ENCODE peak calls at places on chromosome 16, in eight cellular contexts. One of them, this sample, is unnamed.

GRCh38 chr16:70701596-70701995 is 15.7 kb upstream of the MTSS2 start:
- DNase-seq in GM12878: no peak
- DNase-seq in K562: no peak
- DNase-seq in endothelial cell of umbilical vein: no peak
- DNase-seq in HepG2: no peak
- DNase-seq in HCT116: no peak
- DNase-seq in H1: no peak
- DNase-seq in A549: no peak
- DNase-seq in this sample: no peak

GRCh38 chr16:73890524-73891500 is 405.8 kb upstream of the PSMD7 start:
- DNase-seq in K562: no peak
- DNase-seq in HCT116: no peak
- DNase-seq in GM12878: no peak
- DNase-seq in endothelial cell of umbilical vein: no peak
- DNase-seq in H1: peak
- DNase-seq in HepG2: no peak
- DNase-seq in A549: no peak
- DNase-seq in this sample: peak

GRCh38 chr16:12228607-12229499 is 252.3 kb downstream of the SNX29 start:
- DNase-seq in HCT116: peak
- DNase-seq in K562: peak
- DNase-seq in GM12878: no peak
- DNase-seq in HepG2: peak
- DNase-seq in H1: peak
- DNase-seq in A549: peak
- DNase-seq in endothelial cell of umbilical vein: peak
- DNase-seq in this sample: peak

GRCh38 chr16:54590836-54591235 is 304.2 kb upstream of the IRX3 start:
- DNase-seq in A549: no peak
- DNase-seq in endothelial cell of umbilical vein: no peak
- DNase-seq in K562: no peak
- DNase-seq in GM12878: no peak
- DNase-seq in HepG2: no peak
- DNase-seq in HCT116: no peak
- DNase-seq in H1: peak
- DNase-seq in this sample: no peak

GRCh38 chr16:89688395-89688794 is 1.9 kb downstream of the CDK10 start:
- DNase-seq in HCT116: no peak
- DNase-seq in H1: no peak
- DNase-seq in A549: no peak
- DNase-seq in HepG2: no peak
- DNase-seq in K562: no peak
- DNase-seq in endothelial cell of umbilical vein: no peak
- DNase-seq in GM12878: no peak
- DNase-seq in this sample: no peak

GRCh38 chr16:53780051-53780450 is 76.1 kb downstream of the FTO start:
- DNase-seq in H1: no peak
- DNase-seq in GM12878: no peak
- DNase-seq in A549: no peak
- DNase-seq in HCT116: no peak
- DNase-seq in HepG2: no peak
- DNase-seq in K562: no peak
- DNase-seq in endothelial cell of umbilical vein: no peak
- DNase-seq in this sample: no peak

GRCh38 chr16:20519231-20519630 is 56.9 kb downstream of the ACSM2B start:
- DNase-seq in HCT116: no peak
- DNase-seq in H1: no peak
- DNase-seq in K562: no peak
- DNase-seq in endothelial cell of umbilical vein: no peak
- DNase-seq in A549: no peak
- DNase-seq in GM12878: no peak
- DNase-seq in HepG2: no peak
- DNase-seq in this sample: no peak

GRCh38 chr16:84808812-84809211 is 11.0 kb upstream of the CRISPLD2 start:
- DNase-seq in GM12878: no peak
- DNase-seq in K562: peak
- DNase-seq in H1: no peak
- DNase-seq in HepG2: no peak
- DNase-seq in HCT116: no peak
- DNase-seq in A549: no peak
- DNase-seq in endothelial cell of umbilical vein: no peak
- DNase-seq in this sample: peak

GRCh38 chr16:85556456-85557082 is 56.6 kb upstream of the GSE1 start:
- DNase-seq in K562: peak
- DNase-seq in A549: peak
- DNase-seq in HepG2: no peak
- DNase-seq in endothelial cell of umbilical vein: no peak
- DNase-seq in HCT116: no peak
- DNase-seq in GM12878: no peak
- DNase-seq in H1: peak
- DNase-seq in this sample: peak

GRCh38 chr16:53581784-53582183 is 78.8 kb upstream of the AKTIP start:
- DNase-seq in K562: no peak
- DNase-seq in GM12878: no peak
- DNase-seq in A549: no peak
- DNase-seq in H1: no peak
- DNase-seq in HepG2: no peak
- DNase-seq in endothelial cell of umbilical vein: no peak
- DNase-seq in HCT116: no peak
- DNase-seq in this sample: peak

GRCh38 chr16:55502801-55503366 is 6.0 kb upstream of the LPCAT2 start:
- DNase-seq in K562: no peak
- DNase-seq in HepG2: peak
- DNase-seq in GM12878: no peak
- DNase-seq in A549: peak
- DNase-seq in HCT116: peak
- DNase-seq in H1: no peak
- DNase-seq in endothelial cell of umbilical vein: peak
- DNase-seq in this sample: no peak

GRCh38 chr16:67883872-67884261 is 818 bp upstream of the NRN1L start:
- DNase-seq in H1: peak
- DNase-seq in K562: peak
- DNase-seq in HepG2: peak
- DNase-seq in endothelial cell of umbilical vein: peak
- DNase-seq in A549: peak
- DNase-seq in HCT116: peak
- DNase-seq in GM12878: no peak
- DNase-seq in this sample: peak

GRCh38 chr16:72425571-72426341 is 253.8 kb upstream of the PMFBP1 start:
- DNase-seq in endothelial cell of umbilical vein: no peak
- DNase-seq in GM12878: no peak
- DNase-seq in HCT116: no peak
- DNase-seq in K562: no peak
- DNase-seq in HepG2: no peak
- DNase-seq in A549: no peak
- DNase-seq in H1: no peak
- DNase-seq in this sample: no peak

GRCh38 chr16:87252269-87252970 is 64.8 kb downstream of the C16orf95 start:
- DNase-seq in HepG2: no peak
- DNase-seq in A549: no peak
- DNase-seq in GM12878: no peak
- DNase-seq in H1: no peak
- DNase-seq in HCT116: no peak
- DNase-seq in K562: no peak
- DNase-seq in endothelial cell of umbilical vein: no peak
- DNase-seq in this sample: no peak

GRCh38 chr16:8763899-8764298 is 33.5 kb downstream of the TMEM186 start:
- DNase-seq in endothelial cell of umbilical vein: no peak
- DNase-seq in K562: no peak
- DNase-seq in HepG2: no peak
- DNase-seq in GM12878: no peak
- DNase-seq in A549: no peak
- DNase-seq in HCT116: no peak
- DNase-seq in H1: no peak
- DNase-seq in this sample: no peak

GRCh38 chr16:70438983-70439862 is at the start of gene ST3GAL2:
- DNase-seq in K562: peak
- DNase-seq in H1: peak
- DNase-seq in endothelial cell of umbilical vein: peak
- DNase-seq in HCT116: peak
- DNase-seq in GM12878: peak
- DNase-seq in HepG2: peak
- DNase-seq in A549: peak
- DNase-seq in this sample: peak

DNA sequence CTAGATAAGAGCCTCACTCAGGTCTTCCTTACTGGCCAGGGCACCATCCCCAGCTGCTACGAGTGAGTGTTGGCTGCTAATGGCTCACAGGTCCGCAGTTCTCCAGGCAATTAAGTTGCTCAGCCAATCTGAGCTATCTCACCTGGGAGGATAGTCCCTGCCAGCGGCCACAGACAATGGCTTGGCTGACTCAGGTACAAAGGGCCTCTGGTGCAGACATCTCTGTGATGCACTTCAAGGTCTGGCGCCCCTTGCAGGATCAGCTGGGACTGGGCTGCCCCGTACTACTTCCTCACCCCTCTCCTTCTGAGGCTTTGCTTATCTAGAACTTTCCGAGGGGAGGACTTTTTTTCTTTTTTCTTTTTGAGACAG is 49.2 kb upstream of the EMP2 start:
- DNase-seq in endothelial cell of umbilical vein: no peak
- DNase-seq in HCT116: no peak
- DNase-seq in GM12878: no peak
- DNase-seq in HepG2: no peak
- DNase-seq in K562: no peak
- DNase-seq in H1: peak
- DNase-seq in A549: no peak
- DNase-seq in this sample: peak
- TF ChIP-seq MAX in endothelial cell of umbilical vein: no peak
- TF ChIP-seq MAX in HCT116: no peak
- TF ChIP-seq MAX in GM12878: no peak
- TF ChIP-seq MAX in HepG2: no peak
- TF ChIP-seq MAX in K562: no peak
- TF ChIP-seq MAX in H1: no peak
- TF ChIP-seq MAX in A549: no peak
- TF ChIP-seq MAX in this sample: no peak

GRCh38 chr16:27214084-27214961 is 11.0 kb downstream of the KDM8 start:
- DNase-seq in HepG2: peak
- DNase-seq in H1: no peak
- DNase-seq in HCT116: no peak
- DNase-seq in K562: no peak
- DNase-seq in GM12878: no peak
- DNase-seq in endothelial cell of umbilical vein: no peak
- DNase-seq in A549: no peak
- DNase-seq in this sample: no peak
- TF ChIP-seq POLR2A in HepG2: no peak
- TF ChIP-seq POLR2A in H1: no peak
- TF ChIP-seq POLR2A in HCT116: no peak
- TF ChIP-seq POLR2A in K562: no peak
- TF ChIP-seq POLR2A in GM12878: no peak
- TF ChIP-seq POLR2A in endothelial cell of umbilical vein: no peak
- TF ChIP-seq POLR2A in A549: no peak
- TF ChIP-seq POLR2A in this sample: no peak

GRCh38 chr16:2156025-2156848 is 655 bp downstream of the TRAF7 start:
- DNase-seq in A549: no peak
- DNase-seq in GM12878: no peak
- DNase-seq in HCT116: no peak
- DNase-seq in K562: peak
- DNase-seq in endothelial cell of umbilical vein: peak
- DNase-seq in HepG2: peak
- DNase-seq in H1: no peak
- DNase-seq in this sample: peak
- H3K4me3 ChIP-seq in A549: peak
- H3K4me3 ChIP-seq in GM12878: peak
- H3K4me3 ChIP-seq in HCT116: peak
- H3K4me3 ChIP-seq in K562: peak
- H3K4me3 ChIP-seq in endothelial cell of umbilical vein: peak
- H3K4me3 ChIP-seq in HepG2: peak
- H3K4me3 ChIP-seq in H1: peak
- H3K4me3 ChIP-seq in this sample: peak

GRCh38 chr16:29761882-29762281 is 16.1 kb upstream of the C16orf54 start:
- DNase-seq in A549: no peak
- DNase-seq in K562: no peak
- DNase-seq in GM12878: no peak
- DNase-seq in HepG2: no peak
- DNase-seq in endothelial cell of umbilical vein: no peak
- DNase-seq in H1: no peak
- DNase-seq in HCT116: no peak
- DNase-seq in this sample: no peak
- TF ChIP-seq MAX in A549: no peak
- TF ChIP-seq MAX in K562: no peak
- TF ChIP-seq MAX in GM12878: no peak
- TF ChIP-seq MAX in HepG2: no peak
- TF ChIP-seq MAX in endothelial cell of umbilical vein: no peak
- TF ChIP-seq MAX in H1: no peak
- TF ChIP-seq MAX in HCT116: no peak
- TF ChIP-seq MAX in this sample: no peak

GRCh38 chr16:56732366-56732765 is 2.4 kb downstream of the NUP93 start:
- DNase-seq in HepG2: no peak
- DNase-seq in endothelial cell of umbilical vein: no peak
- DNase-seq in A549: no peak
- DNase-seq in GM12878: peak
- DNase-seq in HCT116: no peak
- DNase-seq in H1: no peak
- DNase-seq in K562: no peak
- DNase-seq in this sample: no peak

GRCh38 chr16:56732832-56733231 is 2.9 kb downstream of the NUP93 start:
- DNase-seq in GM12878: peak
- DNase-seq in HCT116: no peak
- DNase-seq in endothelial cell of umbilical vein: no peak
- DNase-seq in H1: no peak
- DNase-seq in A549: no peak
- DNase-seq in K562: no peak
- DNase-seq in HepG2: no peak
- DNase-seq in this sample: no peak

GRCh38 chr16:56729351-56729735 is 586 bp upstream of the NUP93 start:
- DNase-seq in HepG2: no peak
- DNase-seq in GM12878: no peak
- DNase-seq in A549: no peak
- DNase-seq in endothelial cell of umbilical vein: no peak
- DNase-seq in HCT116: no peak
- DNase-seq in K562: no peak
- DNase-seq in H1: no peak
- DNase-seq in this sample: no peak

GRCh38 chr16:56728027-56728426 is 1.9 kb upstream of the NUP93 start:
- DNase-seq in GM12878: no peak
- DNase-seq in H1: no peak
- DNase-seq in K562: no peak
- DNase-seq in HCT116: no peak
- DNase-seq in endothelial cell of umbilical vein: no peak
- DNase-seq in A549: no peak
- DNase-seq in HepG2: no peak
- DNase-seq in this sample: no peak

GRCh38 chr16:56729736-56730662 is at the start of gene NUP93:
- DNase-seq in GM12878: peak
- DNase-seq in A549: peak
- DNase-seq in K562: peak
- DNase-seq in HCT116: peak
- DNase-seq in HepG2: peak
- DNase-seq in endothelial cell of umbilical vein: peak
- DNase-seq in H1: peak
- DNase-seq in this sample: peak
- TF ChIP-seq POLR2A in GM12878: peak
- TF ChIP-seq POLR2A in A549: peak
- TF ChIP-seq POLR2A in K562: peak
- TF ChIP-seq POLR2A in HCT116: peak
- TF ChIP-seq POLR2A in HepG2: peak
- TF ChIP-seq POLR2A in endothelial cell of umbilical vein: peak
- TF ChIP-seq POLR2A in H1: peak
- TF ChIP-seq POLR2A in this sample: peak

This sample was measured in NB4.